ENCODE peak calls at places on chromosomes 1 and 21, in ten cellular contexts. One of them, this sample, is unnamed.

GRCh38 chr1:203906932-203907331 is 45.5 kb downstream of the SNRPE start:
- DNase-seq in MCF 10A: peak
- DNase-seq in IMR-90: peak
- DNase-seq in psoas muscle: no peak
- DNase-seq in CD4-positive, alpha-beta T cell: no peak
- DNase-seq in dorsolateral prefrontal cortex: no peak
- DNase-seq in GM20000: no peak
- DNase-seq in Peyer's patch: no peak
- DNase-seq in glutamatergic neuron: no peak
- DNase-seq in adrenal gland: no peak
- DNase-seq in this sample: no peak

GRCh38 chr1:31551206-31551605 is 25.1 kb upstream of the TINAGL1 start:
- DNase-seq in MCF 10A: no peak
- DNase-seq in IMR-90: no peak
- DNase-seq in psoas muscle: no peak
- DNase-seq in CD4-positive, alpha-beta T cell: no peak
- DNase-seq in dorsolateral prefrontal cortex: no peak
- DNase-seq in GM20000: no peak
- DNase-seq in Peyer's patch: no peak
- DNase-seq in glutamatergic neuron: no peak
- DNase-seq in adrenal gland: no peak
- DNase-seq in this sample: no peak

GRCh38 chr1:48776400-48777218 is at the start of gene BEND5:
- DNase-seq in MCF 10A: no peak
- DNase-seq in IMR-90: peak
- DNase-seq in psoas muscle: peak
- DNase-seq in CD4-positive, alpha-beta T cell: peak
- DNase-seq in dorsolateral prefrontal cortex: peak
- DNase-seq in GM20000: no peak
- DNase-seq in Peyer's patch: peak
- DNase-seq in glutamatergic neuron: peak
- DNase-seq in adrenal gland: peak
- DNase-seq in this sample: no peak

GRCh38 chr1:248686815-248687214 is 15.8 kb downstream of the OR14I1 start:
- DNase-seq in MCF 10A: peak
- DNase-seq in IMR-90: no peak
- DNase-seq in psoas muscle: no peak
- DNase-seq in CD4-positive, alpha-beta T cell: no peak
- DNase-seq in dorsolateral prefrontal cortex: no peak
- DNase-seq in GM20000: peak
- DNase-seq in Peyer's patch: no peak
- DNase-seq in glutamatergic neuron: no peak
- DNase-seq in adrenal gland: no peak
- DNase-seq in this sample: no peak

GRCh38 chr1:1360511-1361169 is 2.3 kb upstream of the MXRA8 start:
- DNase-seq in MCF 10A: peak
- DNase-seq in IMR-90: peak
- DNase-seq in psoas muscle: peak
- DNase-seq in CD4-positive, alpha-beta T cell: no peak
- DNase-seq in dorsolateral prefrontal cortex: no peak
- DNase-seq in GM20000: no peak
- DNase-seq in Peyer's patch: no peak
- DNase-seq in glutamatergic neuron: peak
- DNase-seq in adrenal gland: peak
- DNase-seq in this sample: no peak

GRCh38 chr1:212596798-212597197 is 11.8 kb upstream of the ATF3 start:
- DNase-seq in MCF 10A: no peak
- DNase-seq in IMR-90: no peak
- DNase-seq in psoas muscle: no peak
- DNase-seq in CD4-positive, alpha-beta T cell: no peak
- DNase-seq in dorsolateral prefrontal cortex: no peak
- DNase-seq in GM20000: no peak
- DNase-seq in Peyer's patch: no peak
- DNase-seq in glutamatergic neuron: no peak
- DNase-seq in adrenal gland: no peak
- DNase-seq in this sample: no peak

GRCh38 chr21:38979271-38980196 is 173.8 kb downstream of the ETS2 start:
- DNase-seq in MCF 10A: peak
- DNase-seq in IMR-90: peak
- DNase-seq in psoas muscle: no peak
- DNase-seq in CD4-positive, alpha-beta T cell: no peak
- DNase-seq in dorsolateral prefrontal cortex: no peak
- DNase-seq in GM20000: no peak
- DNase-seq in Peyer's patch: no peak
- DNase-seq in glutamatergic neuron: no peak
- DNase-seq in adrenal gland: no peak
- DNase-seq in this sample: peak

GRCh38 chr1:68495532-68495931 is 1.4 kb downstream of the DEPDC1 start:
- DNase-seq in MCF 10A: peak
- DNase-seq in IMR-90: no peak
- DNase-seq in psoas muscle: no peak
- DNase-seq in CD4-positive, alpha-beta T cell: no peak
- DNase-seq in dorsolateral prefrontal cortex: no peak
- DNase-seq in GM20000: peak
- DNase-seq in Peyer's patch: no peak
- DNase-seq in glutamatergic neuron: no peak
- DNase-seq in adrenal gland: no peak
- DNase-seq in this sample: no peak

GRCh38 chr21:9839011-9839661 is 682.2 kb upstream of the TPTE start:
- DNase-seq in MCF 10A: no peak
- DNase-seq in IMR-90: no peak
- DNase-seq in psoas muscle: peak
- DNase-seq in CD4-positive, alpha-beta T cell: no peak
- DNase-seq in dorsolateral prefrontal cortex: no peak
- DNase-seq in GM20000: no peak
- DNase-seq in Peyer's patch: no peak
- DNase-seq in glutamatergic neuron: no peak
- DNase-seq in adrenal gland: peak
- DNase-seq in this sample: peak

GRCh38 chr1:221887091-221887746 is 145.3 kb upstream of the DUSP10 start:
- DNase-seq in MCF 10A: peak
- DNase-seq in IMR-90: peak
- DNase-seq in psoas muscle: peak
- DNase-seq in CD4-positive, alpha-beta T cell: no peak
- DNase-seq in dorsolateral prefrontal cortex: no peak
- DNase-seq in GM20000: no peak
- DNase-seq in Peyer's patch: no peak
- DNase-seq in glutamatergic neuron: no peak
- DNase-seq in adrenal gland: peak
- DNase-seq in this sample: peak

GRCh38 chr21:45129231-45129923 is 55.0 kb downstream of the ADARB1 start:
- DNase-seq in MCF 10A: peak
- DNase-seq in IMR-90: peak
- DNase-seq in psoas muscle: peak
- DNase-seq in CD4-positive, alpha-beta T cell: no peak
- DNase-seq in dorsolateral prefrontal cortex: no peak
- DNase-seq in GM20000: no peak
- DNase-seq in Peyer's patch: no peak
- DNase-seq in glutamatergic neuron: no peak
- DNase-seq in adrenal gland: no peak
- DNase-seq in this sample: no peak

GRCh38 chr1:85330711-85331290 is 54.4 kb upstream of the BCL10 start:
- DNase-seq in MCF 10A: peak
- DNase-seq in IMR-90: peak
- DNase-seq in psoas muscle: peak
- DNase-seq in CD4-positive, alpha-beta T cell: no peak
- DNase-seq in dorsolateral prefrontal cortex: peak
- DNase-seq in GM20000: no peak
- DNase-seq in Peyer's patch: peak
- DNase-seq in glutamatergic neuron: no peak
- DNase-seq in adrenal gland: peak
- DNase-seq in this sample: no peak

GRCh38 chr1:31007462-31007991 is 58.0 kb downstream of the PUM1 start:
- DNase-seq in MCF 10A: peak
- DNase-seq in IMR-90: peak
- DNase-seq in psoas muscle: no peak
- DNase-seq in CD4-positive, alpha-beta T cell: no peak
- DNase-seq in dorsolateral prefrontal cortex: no peak
- DNase-seq in GM20000: no peak
- DNase-seq in Peyer's patch: no peak
- DNase-seq in glutamatergic neuron: no peak
- DNase-seq in adrenal gland: no peak
- DNase-seq in this sample: no peak

GRCh38 chr1:18734001-18734400 is 103.4 kb downstream of the PAX7 start:
- DNase-seq in MCF 10A: no peak
- DNase-seq in IMR-90: no peak
- DNase-seq in psoas muscle: no peak
- DNase-seq in CD4-positive, alpha-beta T cell: no peak
- DNase-seq in dorsolateral prefrontal cortex: no peak
- DNase-seq in GM20000: no peak
- DNase-seq in Peyer's patch: no peak
- DNase-seq in glutamatergic neuron: no peak
- DNase-seq in adrenal gland: no peak
- DNase-seq in this sample: peak

GRCh38 chr1:208381481-208381880 is 137.3 kb upstream of the PLXNA2 start:
- DNase-seq in MCF 10A: no peak
- DNase-seq in IMR-90: no peak
- DNase-seq in psoas muscle: no peak
- DNase-seq in CD4-positive, alpha-beta T cell: no peak
- DNase-seq in dorsolateral prefrontal cortex: no peak
- DNase-seq in GM20000: no peak
- DNase-seq in Peyer's patch: no peak
- DNase-seq in glutamatergic neuron: no peak
- DNase-seq in adrenal gland: no peak
- DNase-seq in this sample: no peak

DNA sequence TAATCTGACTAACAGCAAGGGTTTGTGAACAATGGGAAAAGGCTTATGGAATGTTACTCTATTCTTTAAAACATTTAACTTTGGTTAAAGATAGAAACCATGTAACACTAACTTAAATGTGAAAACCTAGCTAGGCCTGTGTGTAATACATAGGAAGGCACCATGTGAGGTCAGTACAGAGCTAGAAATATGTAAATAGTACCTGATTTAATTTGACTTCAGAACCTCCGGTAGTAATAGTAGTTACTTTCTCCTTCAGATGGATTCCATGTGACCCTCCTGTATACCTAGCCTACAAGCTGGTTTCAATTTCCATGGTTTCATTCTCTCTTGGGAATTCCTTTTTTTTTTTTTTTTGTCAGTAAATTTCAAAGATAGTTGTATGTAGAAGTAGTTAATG is 1.3 kb downstream of the MTF2 start:
- DNase-seq in MCF 10A: peak
- DNase-seq in IMR-90: peak
- DNase-seq in psoas muscle: no peak
- DNase-seq in CD4-positive, alpha-beta T cell: no peak
- DNase-seq in dorsolateral prefrontal cortex: no peak
- DNase-seq in GM20000: peak
- DNase-seq in Peyer's patch: no peak
- DNase-seq in glutamatergic neuron: no peak
- DNase-seq in adrenal gland: no peak
- DNase-seq in this sample: no peak
- TF ChIP-seq CTCF in MCF 10A: peak
- TF ChIP-seq CTCF in IMR-90: peak
- TF ChIP-seq CTCF in psoas muscle: peak
- TF ChIP-seq CTCF in CD4-positive, alpha-beta T cell: peak
- TF ChIP-seq CTCF in dorsolateral prefrontal cortex: no peak
- TF ChIP-seq CTCF in GM20000: peak
- TF ChIP-seq CTCF in Peyer's patch: peak
- TF ChIP-seq CTCF in glutamatergic neuron: no peak
- TF ChIP-seq CTCF in adrenal gland: peak
- TF ChIP-seq CTCF in this sample: peak

GRCh38 chr1:66327582-66327981 is 206.4 kb upstream of the SGIP1 start:
- DNase-seq in MCF 10A: no peak
- DNase-seq in IMR-90: no peak
- DNase-seq in psoas muscle: no peak
- DNase-seq in CD4-positive, alpha-beta T cell: no peak
- DNase-seq in dorsolateral prefrontal cortex: no peak
- DNase-seq in GM20000: no peak
- DNase-seq in Peyer's patch: no peak
- DNase-seq in glutamatergic neuron: no peak
- DNase-seq in adrenal gland: no peak
- DNase-seq in this sample: no peak
- TF ChIP-seq CTCF in MCF 10A: no peak
- TF ChIP-seq CTCF in IMR-90: no peak
- TF ChIP-seq CTCF in psoas muscle: no peak
- TF ChIP-seq CTCF in CD4-positive, alpha-beta T cell: no peak
- TF ChIP-seq CTCF in dorsolateral prefrontal cortex: no peak
- TF ChIP-seq CTCF in GM20000: no peak
- TF ChIP-seq CTCF in Peyer's patch: no peak
- TF ChIP-seq CTCF in glutamatergic neuron: no peak
- TF ChIP-seq CTCF in adrenal gland: no peak
- TF ChIP-seq CTCF in this sample: no peak

GRCh38 chr1:84083321-84083720 is 60.8 kb upstream of the PRKACB start:
- DNase-seq in MCF 10A: no peak
- DNase-seq in IMR-90: no peak
- DNase-seq in psoas muscle: no peak
- DNase-seq in CD4-positive, alpha-beta T cell: no peak
- DNase-seq in dorsolateral prefrontal cortex: no peak
- DNase-seq in GM20000: no peak
- DNase-seq in Peyer's patch: no peak
- DNase-seq in glutamatergic neuron: no peak
- DNase-seq in adrenal gland: no peak
- DNase-seq in this sample: no peak

GRCh38 chr1:84078108-84078823 is 65.8 kb upstream of the PRKACB start:
- DNase-seq in MCF 10A: peak
- DNase-seq in IMR-90: peak
- DNase-seq in psoas muscle: no peak
- DNase-seq in CD4-positive, alpha-beta T cell: peak
- DNase-seq in dorsolateral prefrontal cortex: peak
- DNase-seq in GM20000: peak
- DNase-seq in Peyer's patch: no peak
- DNase-seq in glutamatergic neuron: peak
- DNase-seq in adrenal gland: peak
- DNase-seq in this sample: no peak

GRCh38 chr1:84078824-84079167 is 65.3 kb upstream of the PRKACB start:
- DNase-seq in MCF 10A: peak
- DNase-seq in IMR-90: no peak
- DNase-seq in psoas muscle: no peak
- DNase-seq in CD4-positive, alpha-beta T cell: no peak
- DNase-seq in dorsolateral prefrontal cortex: no peak
- DNase-seq in GM20000: no peak
- DNase-seq in Peyer's patch: no peak
- DNase-seq in glutamatergic neuron: no peak
- DNase-seq in adrenal gland: no peak
- DNase-seq in this sample: no peak

GRCh38 chr1:84073266-84073665 is 70.8 kb upstream of the PRKACB start:
- DNase-seq in MCF 10A: no peak
- DNase-seq in IMR-90: peak
- DNase-seq in psoas muscle: no peak
- DNase-seq in CD4-positive, alpha-beta T cell: no peak
- DNase-seq in dorsolateral prefrontal cortex: no peak
- DNase-seq in GM20000: no peak
- DNase-seq in Peyer's patch: no peak
- DNase-seq in glutamatergic neuron: no peak
- DNase-seq in adrenal gland: no peak
- DNase-seq in this sample: no peak

GRCh38 chr1:84077476-84078107 is 66.5 kb upstream of the PRKACB start:
- DNase-seq in MCF 10A: peak
- DNase-seq in IMR-90: peak
- DNase-seq in psoas muscle: peak
- DNase-seq in CD4-positive, alpha-beta T cell: peak
- DNase-seq in dorsolateral prefrontal cortex: peak
- DNase-seq in GM20000: peak
- DNase-seq in Peyer's patch: peak
- DNase-seq in glutamatergic neuron: peak
- DNase-seq in adrenal gland: peak
- DNase-seq in this sample: no peak
- TF ChIP-seq CTCF in MCF 10A: no peak
- TF ChIP-seq CTCF in IMR-90: no peak
- TF ChIP-seq CTCF in psoas muscle: no peak
- TF ChIP-seq CTCF in CD4-positive, alpha-beta T cell: no peak
- TF ChIP-seq CTCF in dorsolateral prefrontal cortex: no peak
- TF ChIP-seq CTCF in GM20000: no peak
- TF ChIP-seq CTCF in Peyer's patch: no peak
- TF ChIP-seq CTCF in glutamatergic neuron: no peak
- TF ChIP-seq CTCF in adrenal gland: no peak
- TF ChIP-seq CTCF in this sample: no peak

GRCh38 chr1:161098161-161099068 is at the start of gene KLHDC9:
- DNase-seq in MCF 10A: no peak
- DNase-seq in IMR-90: peak
- DNase-seq in psoas muscle: peak
- DNase-seq in CD4-positive, alpha-beta T cell: peak
- DNase-seq in dorsolateral prefrontal cortex: peak
- DNase-seq in GM20000: peak
- DNase-seq in Peyer's patch: peak
- DNase-seq in glutamatergic neuron: peak
- DNase-seq in adrenal gland: peak
- DNase-seq in this sample: peak
- TF ChIP-seq CTCF in MCF 10A: no peak
- TF ChIP-seq CTCF in IMR-90: no peak
- TF ChIP-seq CTCF in psoas muscle: no peak
- TF ChIP-seq CTCF in CD4-positive, alpha-beta T cell: peak
- TF ChIP-seq CTCF in dorsolateral prefrontal cortex: no peak
- TF ChIP-seq CTCF in GM20000: no peak
- TF ChIP-seq CTCF in Peyer's patch: peak
- TF ChIP-seq CTCF in glutamatergic neuron: no peak
- TF ChIP-seq CTCF in adrenal gland: peak
- TF ChIP-seq CTCF in this sample: no peak